ENCODE peak calls at places on chromosomes 1 and 21, in eight cellular contexts. One of them, this sample, is unnamed.

GRCh38 chr1:155131285-155131684 is 3.6 kb downstream of the EFNA1 start:
- DNase-seq in HTR-8/SVneo: no peak
- DNase-seq in activated CD4-positive, alpha-beta T cell treated with anti-CD3 and anti-CD28 coated beads, Interleukin-2, amount 50 U/mL, for 1 hour: no peak
- DNase-seq in DMS153: no peak
- DNase-seq in lung: no peak
- DNase-seq in left ventricle myocardium inferior: peak
- DNase-seq in activated CD8-positive, alpha-beta memory T cell treated with anti-CD3 and anti-CD28 coated beads for 48 hours: no peak
- DNase-seq in cardiac fibroblast: no peak
- DNase-seq in this sample: no peak

GRCh38 chr21:46393941-46394818 is 64.5 kb upstream of the DIP2A start:
- DNase-seq in HTR-8/SVneo: no peak
- DNase-seq in activated CD4-positive, alpha-beta T cell treated with anti-CD3 and anti-CD28 coated beads, Interleukin-2, amount 50 U/mL, for 1 hour: no peak
- DNase-seq in DMS153: peak
- DNase-seq in lung: no peak
- DNase-seq in left ventricle myocardium inferior: no peak
- DNase-seq in activated CD8-positive, alpha-beta memory T cell treated with anti-CD3 and anti-CD28 coated beads for 48 hours: no peak
- DNase-seq in cardiac fibroblast: no peak
- DNase-seq in this sample: no peak

GRCh38 chr1:219432966-219433365 is 179.9 kb downstream of the ZC3H11B start:
- DNase-seq in HTR-8/SVneo: no peak
- DNase-seq in activated CD4-positive, alpha-beta T cell treated with anti-CD3 and anti-CD28 coated beads, Interleukin-2, amount 50 U/mL, for 1 hour: no peak
- DNase-seq in DMS153: no peak
- DNase-seq in lung: no peak
- DNase-seq in left ventricle myocardium inferior: peak
- DNase-seq in activated CD8-positive, alpha-beta memory T cell treated with anti-CD3 and anti-CD28 coated beads for 48 hours: no peak
- DNase-seq in cardiac fibroblast: no peak
- DNase-seq in this sample: no peak

GRCh38 chr1:23810818-23811420 is 10.4 kb upstream of the GALE start:
- DNase-seq in HTR-8/SVneo: no peak
- DNase-seq in activated CD4-positive, alpha-beta T cell treated with anti-CD3 and anti-CD28 coated beads, Interleukin-2, amount 50 U/mL, for 1 hour: peak
- DNase-seq in DMS153: no peak
- DNase-seq in lung: peak
- DNase-seq in left ventricle myocardium inferior: no peak
- DNase-seq in activated CD8-positive, alpha-beta memory T cell treated with anti-CD3 and anti-CD28 coated beads for 48 hours: no peak
- DNase-seq in cardiac fibroblast: peak
- DNase-seq in this sample: peak

GRCh38 chr1:72218141-72218739 is 64.1 kb downstream of the NEGR1 start:
- DNase-seq in HTR-8/SVneo: no peak
- DNase-seq in activated CD4-positive, alpha-beta T cell treated with anti-CD3 and anti-CD28 coated beads, Interleukin-2, amount 50 U/mL, for 1 hour: no peak
- DNase-seq in DMS153: no peak
- DNase-seq in lung: no peak
- DNase-seq in left ventricle myocardium inferior: no peak
- DNase-seq in activated CD8-positive, alpha-beta memory T cell treated with anti-CD3 and anti-CD28 coated beads for 48 hours: no peak
- DNase-seq in cardiac fibroblast: no peak
- DNase-seq in this sample: no peak

GRCh38 chr1:201226178-201226514 is 35.5 kb downstream of the IGFN1 start:
- DNase-seq in HTR-8/SVneo: no peak
- DNase-seq in activated CD4-positive, alpha-beta T cell treated with anti-CD3 and anti-CD28 coated beads, Interleukin-2, amount 50 U/mL, for 1 hour: no peak
- DNase-seq in DMS153: no peak
- DNase-seq in lung: no peak
- DNase-seq in left ventricle myocardium inferior: no peak
- DNase-seq in activated CD8-positive, alpha-beta memory T cell treated with anti-CD3 and anti-CD28 coated beads for 48 hours: no peak
- DNase-seq in cardiac fibroblast: no peak
- DNase-seq in this sample: no peak

GRCh38 chr1:67664048-67664447 is 21.0 kb upstream of the GADD45A start:
- DNase-seq in HTR-8/SVneo: no peak
- DNase-seq in activated CD4-positive, alpha-beta T cell treated with anti-CD3 and anti-CD28 coated beads, Interleukin-2, amount 50 U/mL, for 1 hour: no peak
- DNase-seq in DMS153: peak
- DNase-seq in lung: no peak
- DNase-seq in left ventricle myocardium inferior: no peak
- DNase-seq in activated CD8-positive, alpha-beta memory T cell treated with anti-CD3 and anti-CD28 coated beads for 48 hours: no peak
- DNase-seq in cardiac fibroblast: peak
- DNase-seq in this sample: no peak

GRCh38 chr1:173122958-173123852 is 72.5 kb upstream of the TNFSF18 start:
- DNase-seq in HTR-8/SVneo: peak
- DNase-seq in activated CD4-positive, alpha-beta T cell treated with anti-CD3 and anti-CD28 coated beads, Interleukin-2, amount 50 U/mL, for 1 hour: no peak
- DNase-seq in DMS153: no peak
- DNase-seq in lung: peak
- DNase-seq in left ventricle myocardium inferior: peak
- DNase-seq in activated CD8-positive, alpha-beta memory T cell treated with anti-CD3 and anti-CD28 coated beads for 48 hours: no peak
- DNase-seq in cardiac fibroblast: peak
- DNase-seq in this sample: no peak

GRCh38 chr1:34781071-34781843 is at the start of gene GJB3:
- DNase-seq in HTR-8/SVneo: no peak
- DNase-seq in activated CD4-positive, alpha-beta T cell treated with anti-CD3 and anti-CD28 coated beads, Interleukin-2, amount 50 U/mL, for 1 hour: no peak
- DNase-seq in DMS153: no peak
- DNase-seq in lung: no peak
- DNase-seq in left ventricle myocardium inferior: no peak
- DNase-seq in activated CD8-positive, alpha-beta memory T cell treated with anti-CD3 and anti-CD28 coated beads for 48 hours: no peak
- DNase-seq in cardiac fibroblast: no peak
- DNase-seq in this sample: no peak

GRCh38 chr1:173210273-173210672 is 3.1 kb upstream of the TNFSF4 start:
- DNase-seq in HTR-8/SVneo: no peak
- DNase-seq in activated CD4-positive, alpha-beta T cell treated with anti-CD3 and anti-CD28 coated beads, Interleukin-2, amount 50 U/mL, for 1 hour: no peak
- DNase-seq in DMS153: no peak
- DNase-seq in lung: no peak
- DNase-seq in left ventricle myocardium inferior: no peak
- DNase-seq in activated CD8-positive, alpha-beta memory T cell treated with anti-CD3 and anti-CD28 coated beads for 48 hours: no peak
- DNase-seq in cardiac fibroblast: no peak
- DNase-seq in this sample: no peak

GRCh38 chr1:230745071-230745470 is 2.1 kb upstream of the CAPN9 start:
- DNase-seq in HTR-8/SVneo: no peak
- DNase-seq in activated CD4-positive, alpha-beta T cell treated with anti-CD3 and anti-CD28 coated beads, Interleukin-2, amount 50 U/mL, for 1 hour: no peak
- DNase-seq in DMS153: peak
- DNase-seq in lung: no peak
- DNase-seq in left ventricle myocardium inferior: no peak
- DNase-seq in activated CD8-positive, alpha-beta memory T cell treated with anti-CD3 and anti-CD28 coated beads for 48 hours: no peak
- DNase-seq in cardiac fibroblast: no peak
- DNase-seq in this sample: no peak

GRCh38 chr1:158286487-158286886 is 3.2 kb upstream of the CD1C start:
- DNase-seq in HTR-8/SVneo: no peak
- DNase-seq in activated CD4-positive, alpha-beta T cell treated with anti-CD3 and anti-CD28 coated beads, Interleukin-2, amount 50 U/mL, for 1 hour: no peak
- DNase-seq in DMS153: no peak
- DNase-seq in lung: no peak
- DNase-seq in left ventricle myocardium inferior: no peak
- DNase-seq in activated CD8-positive, alpha-beta memory T cell treated with anti-CD3 and anti-CD28 coated beads for 48 hours: no peak
- DNase-seq in cardiac fibroblast: no peak
- DNase-seq in this sample: no peak

GRCh38 chr1:235649722-235650163 is at the start of gene GNG4:
- DNase-seq in HTR-8/SVneo: peak
- DNase-seq in activated CD4-positive, alpha-beta T cell treated with anti-CD3 and anti-CD28 coated beads, Interleukin-2, amount 50 U/mL, for 1 hour: peak
- DNase-seq in DMS153: no peak
- DNase-seq in lung: no peak
- DNase-seq in left ventricle myocardium inferior: no peak
- DNase-seq in activated CD8-positive, alpha-beta memory T cell treated with anti-CD3 and anti-CD28 coated beads for 48 hours: no peak
- DNase-seq in cardiac fibroblast: no peak
- DNase-seq in this sample: no peak

GRCh38 chr1:2046953-2047748 is 3.1 kb upstream of the PRKCZ start:
- DNase-seq in HTR-8/SVneo: no peak
- DNase-seq in activated CD4-positive, alpha-beta T cell treated with anti-CD3 and anti-CD28 coated beads, Interleukin-2, amount 50 U/mL, for 1 hour: no peak
- DNase-seq in DMS153: no peak
- DNase-seq in lung: no peak
- DNase-seq in left ventricle myocardium inferior: no peak
- DNase-seq in activated CD8-positive, alpha-beta memory T cell treated with anti-CD3 and anti-CD28 coated beads for 48 hours: no peak
- DNase-seq in cardiac fibroblast: no peak
- DNase-seq in this sample: no peak

GRCh38 chr1:54800899-54801759 is at the start of gene TTC22:
- DNase-seq in HTR-8/SVneo: no peak
- DNase-seq in activated CD4-positive, alpha-beta T cell treated with anti-CD3 and anti-CD28 coated beads, Interleukin-2, amount 50 U/mL, for 1 hour: peak
- DNase-seq in DMS153: peak
- DNase-seq in lung: peak
- DNase-seq in left ventricle myocardium inferior: no peak
- DNase-seq in activated CD8-positive, alpha-beta memory T cell treated with anti-CD3 and anti-CD28 coated beads for 48 hours: peak
- DNase-seq in cardiac fibroblast: peak
- DNase-seq in this sample: peak

GRCh38 chr1:109193653-109194590 is 19.8 kb upstream of the SARS1 start:
- DNase-seq in HTR-8/SVneo: no peak
- DNase-seq in activated CD4-positive, alpha-beta T cell treated with anti-CD3 and anti-CD28 coated beads, Interleukin-2, amount 50 U/mL, for 1 hour: peak
- DNase-seq in DMS153: no peak
- DNase-seq in lung: peak
- DNase-seq in left ventricle myocardium inferior: no peak
- DNase-seq in activated CD8-positive, alpha-beta memory T cell treated with anti-CD3 and anti-CD28 coated beads for 48 hours: no peak
- DNase-seq in cardiac fibroblast: peak
- DNase-seq in this sample: peak

GRCh38 chr1:19400875-19401854 is 84.2 kb downstream of the CAPZB start:
- DNase-seq in HTR-8/SVneo: no peak
- DNase-seq in activated CD4-positive, alpha-beta T cell treated with anti-CD3 and anti-CD28 coated beads, Interleukin-2, amount 50 U/mL, for 1 hour: no peak
- DNase-seq in DMS153: no peak
- DNase-seq in lung: no peak
- DNase-seq in left ventricle myocardium inferior: no peak
- DNase-seq in activated CD8-positive, alpha-beta memory T cell treated with anti-CD3 and anti-CD28 coated beads for 48 hours: no peak
- DNase-seq in cardiac fibroblast: no peak
- DNase-seq in this sample: no peak

GRCh38 chr21:45963225-45963555 is 18.4 kb upstream of the COL6A1 start:
- DNase-seq in HTR-8/SVneo: no peak
- DNase-seq in activated CD4-positive, alpha-beta T cell treated with anti-CD3 and anti-CD28 coated beads, Interleukin-2, amount 50 U/mL, for 1 hour: no peak
- DNase-seq in DMS153: no peak
- DNase-seq in lung: no peak
- DNase-seq in left ventricle myocardium inferior: no peak
- DNase-seq in activated CD8-positive, alpha-beta memory T cell treated with anti-CD3 and anti-CD28 coated beads for 48 hours: no peak
- DNase-seq in cardiac fibroblast: peak
- DNase-seq in this sample: no peak

GRCh38 chr1:228059536-228060457 is 22.7 kb upstream of the ARF1 start:
- DNase-seq in HTR-8/SVneo: no peak
- DNase-seq in activated CD4-positive, alpha-beta T cell treated with anti-CD3 and anti-CD28 coated beads, Interleukin-2, amount 50 U/mL, for 1 hour: peak
- DNase-seq in DMS153: peak
- DNase-seq in lung: peak
- DNase-seq in left ventricle myocardium inferior: no peak
- DNase-seq in activated CD8-positive, alpha-beta memory T cell treated with anti-CD3 and anti-CD28 coated beads for 48 hours: no peak
- DNase-seq in cardiac fibroblast: peak
- DNase-seq in this sample: no peak

GRCh38 chr21:36193200-36193599 is 36.6 kb downstream of the DOP1B start:
- DNase-seq in HTR-8/SVneo: peak
- DNase-seq in activated CD4-positive, alpha-beta T cell treated with anti-CD3 and anti-CD28 coated beads, Interleukin-2, amount 50 U/mL, for 1 hour: no peak
- DNase-seq in DMS153: no peak
- DNase-seq in lung: no peak
- DNase-seq in left ventricle myocardium inferior: no peak
- DNase-seq in activated CD8-positive, alpha-beta memory T cell treated with anti-CD3 and anti-CD28 coated beads for 48 hours: no peak
- DNase-seq in cardiac fibroblast: no peak
- DNase-seq in this sample: no peak

GRCh38 chr1:89990976-89991831 is 3.7 kb upstream of the ZNF326 start:
- DNase-seq in HTR-8/SVneo: no peak
- DNase-seq in activated CD4-positive, alpha-beta T cell treated with anti-CD3 and anti-CD28 coated beads, Interleukin-2, amount 50 U/mL, for 1 hour: no peak
- DNase-seq in DMS153: no peak
- DNase-seq in lung: no peak
- DNase-seq in left ventricle myocardium inferior: no peak
- DNase-seq in activated CD8-positive, alpha-beta memory T cell treated with anti-CD3 and anti-CD28 coated beads for 48 hours: no peak
- DNase-seq in cardiac fibroblast: no peak
- DNase-seq in this sample: no peak

GRCh38 chr1:111197598-111198289 is 2.7 kb downstream of the DENND2D start:
- DNase-seq in HTR-8/SVneo: no peak
- DNase-seq in activated CD4-positive, alpha-beta T cell treated with anti-CD3 and anti-CD28 coated beads, Interleukin-2, amount 50 U/mL, for 1 hour: peak
- DNase-seq in DMS153: no peak
- DNase-seq in lung: no peak
- DNase-seq in left ventricle myocardium inferior: no peak
- DNase-seq in activated CD8-positive, alpha-beta memory T cell treated with anti-CD3 and anti-CD28 coated beads for 48 hours: no peak
- DNase-seq in cardiac fibroblast: peak
- DNase-seq in this sample: no peak

GRCh38 chr1:164226977-164227376 is 332.0 kb upstream of the PBX1 start:
- DNase-seq in HTR-8/SVneo: no peak
- DNase-seq in activated CD4-positive, alpha-beta T cell treated with anti-CD3 and anti-CD28 coated beads, Interleukin-2, amount 50 U/mL, for 1 hour: no peak
- DNase-seq in DMS153: no peak
- DNase-seq in lung: no peak
- DNase-seq in left ventricle myocardium inferior: no peak
- DNase-seq in activated CD8-positive, alpha-beta memory T cell treated with anti-CD3 and anti-CD28 coated beads for 48 hours: no peak
- DNase-seq in cardiac fibroblast: no peak
- DNase-seq in this sample: no peak

GRCh38 chr1:238589843-238590435 is 699.2 kb upstream of the ZP4 start:
- DNase-seq in HTR-8/SVneo: no peak
- DNase-seq in activated CD4-positive, alpha-beta T cell treated with anti-CD3 and anti-CD28 coated beads, Interleukin-2, amount 50 U/mL, for 1 hour: no peak
- DNase-seq in DMS153: no peak
- DNase-seq in lung: no peak
- DNase-seq in left ventricle myocardium inferior: no peak
- DNase-seq in activated CD8-positive, alpha-beta memory T cell treated with anti-CD3 and anti-CD28 coated beads for 48 hours: no peak
- DNase-seq in cardiac fibroblast: peak
- DNase-seq in this sample: no peak

GRCh38 chr1:3775498-3776230 is 3.1 kb downstream of the SMIM1 start:
- DNase-seq in HTR-8/SVneo: peak
- DNase-seq in activated CD4-positive, alpha-beta T cell treated with anti-CD3 and anti-CD28 coated beads, Interleukin-2, amount 50 U/mL, for 1 hour: peak
- DNase-seq in DMS153: peak
- DNase-seq in lung: peak
- DNase-seq in left ventricle myocardium inferior: peak
- DNase-seq in activated CD8-positive, alpha-beta memory T cell treated with anti-CD3 and anti-CD28 coated beads for 48 hours: no peak
- DNase-seq in cardiac fibroblast: peak
- DNase-seq in this sample: peak

GRCh38 chr1:43847882-43848281 is 85.7 kb upstream of the ARTN start:
- DNase-seq in HTR-8/SVneo: no peak
- DNase-seq in activated CD4-positive, alpha-beta T cell treated with anti-CD3 and anti-CD28 coated beads, Interleukin-2, amount 50 U/mL, for 1 hour: no peak
- DNase-seq in DMS153: no peak
- DNase-seq in lung: peak
- DNase-seq in left ventricle myocardium inferior: no peak
- DNase-seq in activated CD8-positive, alpha-beta memory T cell treated with anti-CD3 and anti-CD28 coated beads for 48 hours: no peak
- DNase-seq in cardiac fibroblast: no peak
- DNase-seq in this sample: no peak

GRCh38 chr1:88680446-88680845 is 3.6 kb upstream of the PKN2 start:
- DNase-seq in HTR-8/SVneo: no peak
- DNase-seq in activated CD4-positive, alpha-beta T cell treated with anti-CD3 and anti-CD28 coated beads, Interleukin-2, amount 50 U/mL, for 1 hour: no peak
- DNase-seq in DMS153: no peak
- DNase-seq in lung: no peak
- DNase-seq in left ventricle myocardium inferior: no peak
- DNase-seq in activated CD8-positive, alpha-beta memory T cell treated with anti-CD3 and anti-CD28 coated beads for 48 hours: no peak
- DNase-seq in cardiac fibroblast: no peak
- DNase-seq in this sample: no peak

GRCh38 chr21:44883250-44883649 is 9.8 kb upstream of the PTTG1IP start:
- DNase-seq in HTR-8/SVneo: no peak
- DNase-seq in activated CD4-positive, alpha-beta T cell treated with anti-CD3 and anti-CD28 coated beads, Interleukin-2, amount 50 U/mL, for 1 hour: no peak
- DNase-seq in DMS153: no peak
- DNase-seq in lung: no peak
- DNase-seq in left ventricle myocardium inferior: no peak
- DNase-seq in activated CD8-positive, alpha-beta memory T cell treated with anti-CD3 and anti-CD28 coated beads for 48 hours: no peak
- DNase-seq in cardiac fibroblast: no peak
- DNase-seq in this sample: no peak

GRCh38 chr1:54347955-54348699 is 58.1 kb downstream of the SSBP3 start:
- DNase-seq in HTR-8/SVneo: no peak
- DNase-seq in activated CD4-positive, alpha-beta T cell treated with anti-CD3 and anti-CD28 coated beads, Interleukin-2, amount 50 U/mL, for 1 hour: no peak
- DNase-seq in DMS153: peak
- DNase-seq in lung: peak
- DNase-seq in left ventricle myocardium inferior: no peak
- DNase-seq in activated CD8-positive, alpha-beta memory T cell treated with anti-CD3 and anti-CD28 coated beads for 48 hours: no peak
- DNase-seq in cardiac fibroblast: no peak
- DNase-seq in this sample: no peak

GRCh38 chr1:207752456-207753132 is 740 bp downstream of the CD46 start:
- DNase-seq in HTR-8/SVneo: no peak
- DNase-seq in activated CD4-positive, alpha-beta T cell treated with anti-CD3 and anti-CD28 coated beads, Interleukin-2, amount 50 U/mL, for 1 hour: peak
- DNase-seq in DMS153: peak
- DNase-seq in lung: peak
- DNase-seq in left ventricle myocardium inferior: no peak
- DNase-seq in activated CD8-positive, alpha-beta memory T cell treated with anti-CD3 and anti-CD28 coated beads for 48 hours: peak
- DNase-seq in cardiac fibroblast: peak
- DNase-seq in this sample: peak

GRCh38 chr1:78825561-78825960 is 175.9 kb downstream of the IFI44 start:
- DNase-seq in HTR-8/SVneo: no peak
- DNase-seq in activated CD4-positive, alpha-beta T cell treated with anti-CD3 and anti-CD28 coated beads, Interleukin-2, amount 50 U/mL, for 1 hour: no peak
- DNase-seq in DMS153: no peak
- DNase-seq in lung: no peak
- DNase-seq in left ventricle myocardium inferior: no peak
- DNase-seq in activated CD8-positive, alpha-beta memory T cell treated with anti-CD3 and anti-CD28 coated beads for 48 hours: no peak
- DNase-seq in cardiac fibroblast: peak
- DNase-seq in this sample: no peak

This sample was measured in MM.1S.